ENCODE peak calls at places on chromosomes 3 and 15, in nine cellular contexts. B, Q, F, V, J, A, W, P and S are unnamed samples.

GRCh38 chr15:81336568-81336967 is 12.6 kb upstream of the STARD5 start:
- DNase-seq in B (no peak), Q (no peak), F (no peak), V (no peak), J (peak; percentile 44), A (no peak), W (peak; percentile 49), P (no peak), S (peak; percentile 30)

GRCh38 chr15:45644437-45644836 is 9.6 kb downstream of the SQOR start:
- DNase-seq in B (no peak), Q (no peak), F (no peak), V (no peak), J (no peak), A (no peak), W (no peak), P (no peak), S (no peak)

GRCh38 chr3:57706462-57706861 is 13.6 kb upstream of the DENND6A start:
- DNase-seq in B (no peak), Q (peak; percentile 73), F (no peak), V (peak; percentile 32), J (peak; percentile 88), A (no peak), W (peak; percentile 82), P (peak; percentile 33), S (peak; percentile 64)

GRCh38 chr3:180888992-180889560 is 23.4 kb upstream of the FXR1 start:
- DNase-seq in B (no peak), Q (no peak), F (no peak), V (no peak), J (no peak), A (no peak), W (no peak), P (no peak), S (no peak)

GRCh38 chr3:165254812-165255211 is 58.6 kb upstream of the SLITRK3 start:
- DNase-seq in B (no peak), Q (peak; percentile 35), F (no peak), V (no peak), J (peak; percentile 34), A (no peak), W (peak; percentile 51), P (no peak), S (peak; percentile 0)

GRCh38 chr15:84761534-84762190 is 13.3 kb downstream of the ZNF592 start:
- DNase-seq in B (no peak), Q (no peak), F (no peak), V (no peak), J (peak; percentile 21), A (no peak), W (peak; percentile 19), P (no peak), S (no peak)

GRCh38 chr15:47750030-47750739 is 32.9 kb downstream of the SEMA6D start:
- DNase-seq in B (no peak), Q (peak; percentile 79), F (no peak), V (peak; percentile 40), J (peak; percentile 87), A (no peak), W (peak; percentile 56), P (peak; percentile 45), S (peak; percentile 82)

GRCh38 chr3:78875851-78876250 is 891.9 kb downstream of the ROBO1 start:
- DNase-seq in B (no peak), Q (no peak), F (no peak), V (no peak), J (peak; percentile 58), A (no peak), W (no peak), P (no peak), S (no peak)

GRCh38 chr15:40906101-40906946 is 12.1 kb downstream of the VPS18 start:
- DNase-seq in B (peak; percentile 95), Q (peak; percentile 74), F (peak; percentile 93), V (peak; percentile 92), J (peak; percentile 94), A (no peak), W (peak; percentile 98), P (peak; percentile 65), S (peak; percentile 98)

GRCh38 chr3:53478166-53478830 is 16.1 kb upstream of the CACNA1D start:
- DNase-seq in B (no peak), Q (peak; percentile 91), F (no peak), V (no peak), J (no peak), A (no peak), W (no peak), P (no peak), S (no peak)

GRCh38 chr3:32584660-32585059 is 14.0 kb upstream of the DYNC1LI1 start:
- DNase-seq in B (no peak), Q (no peak), F (no peak), V (no peak), J (no peak), A (no peak), W (no peak), P (no peak), S (no peak)

GRCh38 chr3:24494616-24495333 is at the start of gene THRB:
- DNase-seq in B (peak; percentile 88), Q (no peak), F (peak; percentile 88), V (no peak), J (peak; percentile 48), A (no peak), W (peak; percentile 22), P (no peak), S (peak; percentile 53)

GRCh38 chr15:65376767-65377104 is 1.1 kb downstream of the IGDCC3 start:
- DNase-seq in B (no peak), Q (no peak), F (no peak), V (no peak), J (no peak), A (no peak), W (peak; percentile 7), P (no peak), S (no peak)

GRCh38 chr15:71137138-71137518 is 21.9 kb downstream of the THSD4 start:
- DNase-seq in B (no peak), Q (no peak), F (no peak), V (no peak), J (no peak), A (no peak), W (peak; percentile 16), P (no peak), S (no peak)

GRCh38 chr3:138877246-138877645 is 42.5 kb upstream of the PIK3CB start:
- DNase-seq in B (no peak), Q (no peak), F (no peak), V (no peak), J (no peak), A (no peak), W (no peak), P (no peak), S (no peak)

GRCh38 chr3:112086018-112086854 is at the start of gene C3orf52:
- DNase-seq in B (peak; percentile 95), Q (no peak), F (peak; percentile 90), V (no peak), J (peak; percentile 83), A (no peak), W (peak; percentile 67), P (no peak), S (peak; percentile 65)
- TF ChIP-seq CTCF in B (no peak), Q (peak; percentile 9), F (no peak), V (no peak), J (no peak), A (no peak), W (peak; percentile 27), P (no peak), S (peak; percentile 15)

GRCh38 chr3:4334548-4334947 is 31.4 kb downstream of the SETMAR start:
- DNase-seq in B (no peak), Q (no peak), F (no peak), V (no peak), J (no peak), A (no peak), W (no peak), P (no peak), S (no peak)

GRCh38 chr3:4332574-4332973 is 29.4 kb downstream of the SETMAR start:
- DNase-seq in B (no peak), Q (no peak), F (no peak), V (no peak), J (no peak), A (no peak), W (no peak), P (no peak), S (no peak)

GRCh38 chr3:4335840-4336579 is 32.8 kb downstream of the SETMAR start:
- DNase-seq in B (no peak), Q (no peak), F (no peak), V (no peak), J (no peak), A (no peak), W (no peak), P (no peak), S (no peak)

GRCh38 chr3:4332111-4332510 is 28.9 kb downstream of the SETMAR start:
- DNase-seq in B (no peak), Q (no peak), F (no peak), V (no peak), J (no peak), A (no peak), W (no peak), P (no peak), S (no peak)

DNA sequence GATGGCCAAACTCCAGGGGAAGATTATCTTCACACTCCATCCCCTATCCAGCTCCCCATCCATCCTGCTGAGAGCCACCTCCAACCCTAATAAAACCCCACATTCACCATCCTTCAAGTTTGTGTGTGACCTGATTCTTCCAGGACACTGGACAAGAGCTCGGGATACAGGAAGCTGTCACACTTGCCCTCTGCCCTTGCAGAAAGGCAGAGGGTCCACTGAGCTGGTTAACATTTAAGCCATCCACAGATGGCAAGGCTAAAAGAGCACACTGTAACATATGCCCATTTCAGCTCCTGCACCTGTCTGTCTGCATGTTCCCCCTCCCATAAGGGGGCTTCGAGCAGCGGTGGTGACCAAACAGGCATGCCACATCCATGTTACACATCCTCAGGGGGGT is 29.8 kb downstream of the SETMAR start:
- DNase-seq in B (no peak), Q (no peak), F (no peak), V (no peak), J (no peak), A (no peak), W (no peak), P (no peak), S (no peak)
- H3K4me3 ChIP-seq in B (no peak overlapping the region), Q (no peak overlapping the region), F (no peak overlapping the region), V (no peak overlapping the region), J (no peak overlapping the region), A (no peak overlapping the region), W (no peak overlapping the region), P (no peak overlapping the region), S (no peak overlapping the region)

GRCh38 chr15:48955967-48956366 is 7.8 kb downstream of the SHC4 start:
- DNase-seq in B (no peak), Q (no peak), F (no peak), V (no peak), J (no peak), A (no peak), W (no peak), P (no peak), S (no peak)
- TF ChIP-seq CTCF in B (no peak), Q (no peak), F (no peak), V (no peak), J (no peak), A (no peak), W (no peak), P (no peak), S (no peak)

DNA sequence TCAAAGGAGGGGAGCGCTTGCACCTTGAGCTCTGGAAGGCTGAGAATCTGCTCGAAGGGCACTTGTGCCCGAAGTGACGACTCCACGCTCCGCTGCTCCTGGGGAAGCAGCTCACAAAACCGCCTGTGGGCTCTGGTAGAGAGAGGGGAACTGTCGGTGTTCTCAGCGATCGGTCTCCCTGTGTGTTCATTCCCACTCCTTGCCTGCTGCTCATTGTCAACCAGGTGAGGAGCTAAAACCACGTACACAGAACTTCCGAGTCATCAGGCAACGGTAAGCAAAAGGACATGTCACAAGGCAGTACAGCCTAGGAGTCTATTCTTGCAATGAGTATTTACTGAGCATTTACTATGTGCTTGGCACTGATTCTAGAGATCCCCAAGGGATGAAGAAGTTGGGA is 1.5 kb downstream of the CIB1 start:
- DNase-seq in B (no peak), Q (no peak), F (no peak), V (no peak), J (no peak), A (no peak), W (no peak), P (no peak), S (no peak)
- H3K4me3 ChIP-seq in B (peak overlapping the region; percentile 66), Q (peak overlapping the region; percentile 94), F (no peak overlapping the region), V (peak overlapping the region; percentile 82), J (peak overlapping the region; percentile 80), A (peak overlapping the region; percentile 83), W (peak overlapping the region; percentile 87), P (no peak overlapping the region), S (peak overlapping the region; percentile 86)